ENCODE peak calls at places on chromosomes 13 and 19, in nine cellular contexts. Y, H, J, Q, R, Z, S, N and I are unnamed samples.

GRCh38 chr19:51903192-51903591 is 1.6 kb downstream of the ZNF649 start:
- DNase-seq in R (no peak), Z (no peak), S (no peak), J (no peak), N (no peak), H (no peak), Y (no peak), Q (peak), I (no peak)

GRCh38 chr13:30172593-30173300 is 134.6 kb downstream of the KATNAL1 start:
- DNase-seq in Y (no peak), H (no peak), N (peak), J (no peak), S (no peak), Q (no peak), R (no peak), Z (no peak), I (no peak)

GRCh38 chr13:110589991-110590390 is 25.4 kb upstream of the NAXD start:
- DNase-seq in J (no peak), Q (no peak), Y (no peak), Z (no peak), H (no peak), S (no peak), N (no peak), R (no peak), I (no peak)

GRCh38 chr13:53250272-53250875 is 221.8 kb downstream of the OLFM4 start:
- DNase-seq in S (peak), R (peak), J (no peak), Y (peak), H (no peak), Z (peak), N (peak), Q (no peak), I (peak)

GRCh38 chr13:51981355-51981754 is 29.9 kb downstream of the ATP7B start:
- DNase-seq in J (no peak), R (peak), N (peak), S (no peak), H (no peak), Q (no peak), Z (no peak), Y (no peak), I (no peak)

GRCh38 chr13:99484405-99484981 is 16.8 kb upstream of the TM9SF2 start:
- DNase-seq in N (no peak), Q (no peak), Z (no peak), R (no peak), J (no peak), Y (no peak), S (no peak), H (no peak), I (no peak)

GRCh38 chr13:112686364-112686763 is 3.5 kb upstream of the ATP11A start:
- DNase-seq in N (no peak), Y (no peak), S (no peak), H (no peak), J (no peak), R (no peak), Z (no peak), Q (no peak), I (no peak)

GRCh38 chr19:9869008-9869617 is 34.0 kb downstream of the PIN1 start:
- DNase-seq in Q (no peak), N (no peak), R (no peak), H (no peak), S (no peak), J (no peak), Y (no peak), Z (no peak), I (no peak)

GRCh38 chr13:74040200-74040599 is 94.0 kb downstream of the KLF12 start:
- DNase-seq in N (no peak), Z (peak), Y (peak), H (no peak), R (peak), Q (no peak), J (no peak), S (no peak), I (peak)

GRCh38 chr13:37485766-37486165 is 112.8 kb downstream of the POSTN start:
- DNase-seq in N (no peak), Z (no peak), S (no peak), R (no peak), Y (no peak), H (no peak), Q (no peak), J (no peak), I (no peak)

GRCh38 chr19:35507561-35507960 is 5.9 kb downstream of the DMKN start:
- DNase-seq in Q (no peak), H (no peak), J (no peak), Y (no peak), S (no peak), R (no peak), Z (no peak), N (no peak), I (no peak)

GRCh38 chr19:4054471-4055208 is 12.1 kb downstream of the ZBTB7A start:
- DNase-seq in J (no peak), Z (no peak), H (no peak), R (no peak), Q (no peak), N (no peak), S (no peak), Y (peak), I (no peak)

GRCh38 chr19:50022823-50023222 is 2.3 kb downstream of the VRK3 start:
- DNase-seq in Q (no peak), N (no peak), Z (no peak), S (no peak), J (no peak), Y (no peak), R (no peak), H (no peak), I (no peak)

GRCh38 chr13:35961002-35961401 is 170.2 kb downstream of the DCLK1 start:
- DNase-seq in R (no peak), Q (no peak), H (no peak), Z (no peak), N (peak), Y (no peak), J (no peak), S (no peak), I (no peak)

GRCh38 chr19:35935911-35936737 is at the start of gene LRFN3:
- DNase-seq in S (peak), H (peak), Z (peak), N (peak), R (peak), Q (peak), J (peak), Y (peak), I (peak)

GRCh38 chr13:63163903-63164302 is 1748.3 kb upstream of the PCDH20 start:
- DNase-seq in J (no peak), Q (no peak), S (no peak), R (no peak), H (no peak), N (no peak), Y (no peak), Z (no peak), I (no peak)

GRCh38 chr13:113041821-113042335 is 63.7 kb upstream of the F7 start:
- DNase-seq in Q (no peak), N (no peak), J (no peak), R (no peak), Y (no peak), H (no peak), Z (no peak), S (no peak), I (no peak)

GRCh38 chr19:17332677-17333581 is 1.7 kb downstream of the ANO8 start:
- DNase-seq in R (peak), H (no peak), Z (peak), N (no peak), S (peak), Y (peak), Q (no peak), J (peak), I (peak)

GRCh38 chr13:113449693-113450347 is 3.5 kb downstream of the ADPRHL1 start:
- DNase-seq in J (no peak), R (no peak), S (no peak), Z (no peak), Y (no peak), N (no peak), Q (no peak), H (no peak), I (no peak)

GRCh38 chr13:48000559-48001126 is 430 bp downstream of the SUCLA2 start:
- DNase-seq in R (no peak), Y (no peak), S (no peak), H (peak), N (no peak), Q (no peak), Z (peak), J (no peak), I (no peak)

GRCh38 chr19:48553676-48554384 is 1.9 kb downstream of the SULT2B1 start:
- DNase-seq in R (peak), J (no peak), S (no peak), Y (peak), H (no peak), Q (no peak), N (peak), Z (no peak), I (no peak)

GRCh38 chr19:55173717-55174409 is 6.2 kb downstream of the SYT5 start:
- DNase-seq in R (peak), Q (no peak), S (no peak), N (no peak), H (no peak), J (peak), Y (peak), Z (peak), I (peak)

GRCh38 chr19:32362318-32362691 is 16.9 kb downstream of the ZNF507 start:
- DNase-seq in Z (no peak), Q (no peak), R (no peak), J (no peak), S (no peak), N (no peak), H (no peak), Y (no peak), I (no peak)

GRCh38 chr19:10116085-10116865 is 3.4 kb downstream of the EIF3G start:
- DNase-seq in Z (no peak), Y (peak), J (no peak), S (no peak), H (no peak), R (no peak), N (no peak), Q (no peak), I (no peak)

GRCh38 chr19:55809381-55810058 is 22.3 kb downstream of the NLRP11 start:
- DNase-seq in R (peak), J (peak), Z (peak), Q (no peak), H (peak), S (peak), Y (peak), N (peak), I (peak)